ENCODE peak calls at places on chromosome 18, in five cellular contexts. V is A172, Z is mucosa of descending colon, B is astrocyte of the hippocampus, L is kidney tubule cell. J is an unnamed sample.

GRCh38 chr18:61435064-61435652 is 101.9 kb downstream of the CDH20 start:
- DNase-seq in V (no peak), Z (no peak), B (peak), L (peak), J (peak)

GRCh38 chr18:72104851-72105250 is 439.3 kb downstream of the CBLN2 start:
- DNase-seq in V (no peak), Z (no peak), B (no peak), L (no peak), J (peak)

GRCh38 chr18:22290004-22290403 is 120.6 kb downstream of the GATA6 start:
- DNase-seq in V (no peak), Z (no peak), B (no peak), L (no peak), J (no peak)

GRCh38 chr18:77622009-77622692 is 372.5 kb downstream of the GALR1 start:
- DNase-seq in V (peak), Z (no peak), B (no peak), L (no peak), J (peak)

GRCh38 chr18:74040459-74041332 is 106.9 kb downstream of the FBXO15 start:
- DNase-seq in V (no peak), Z (peak), B (no peak), L (peak), J (peak)

GRCh38 chr18:64119916-64120315 is 29.0 kb downstream of the LINC00305 start:
- DNase-seq in V (no peak), Z (no peak), B (peak), L (peak), J (no peak)

GRCh38 chr18:58536534-58537271 is 92.2 kb downstream of the ALPK2 start:
- DNase-seq in V (no peak), Z (no peak), B (no peak), L (no peak), J (no peak)

GRCh38 chr18:56139792-56140254 is 498.6 kb downstream of the TXNL1 start:
- DNase-seq in V (no peak), Z (no peak), B (peak), L (peak), J (no peak)